ENCODE peak calls at places on chromosomes 6 and 20, in five cellular contexts. G is upper lobe of left lung, R is K562, W is HepG2, C is GM12878. B is an unnamed sample.
A peak's percentile ranks its signal among the peaks of the same experiment; 100 is the strongest.

GRCh38 chr20:19975901-19976300 is 41.3 kb upstream of the NAA20 start:
- ATAC-seq in G (no peak), R (no peak), W (no peak), C (no peak), B (no peak)

GRCh38 chr6:36419295-36419694 is 23.4 kb downstream of the PXT1 start:
- ATAC-seq in G (no peak), R (no peak), W (no peak), C (no peak), B (no peak)

GRCh38 chr6:89044988-89045387 is 35.6 kb upstream of the PNRC1 start:
- ATAC-seq in G (peak; percentile 83), R (no peak), W (no peak), C (no peak), B (peak; percentile 29)

GRCh38 chr6:7879579-7879978 is 31.0 kb downstream of the TXNDC5 start:
- ATAC-seq in G (no peak), R (no peak), W (no peak), C (no peak), B (no peak)

GRCh38 chr20:6766433-6766832 is 1.1 kb upstream of the BMP2 start:
- ATAC-seq in G (no peak), R (no peak), W (no peak), C (no peak), B (no peak)

GRCh38 chr20:38115205-38115604 is 49.9 kb downstream of the TGM2 start:
- ATAC-seq in G (no peak), R (no peak), W (peak; percentile 27), C (peak; percentile 37), B (no peak)

GRCh38 chr6:74606488-74607135 is 599.2 kb downstream of the COL12A1 start:
- ATAC-seq in G (peak; percentile 94), R (no peak), W (no peak), C (no peak), B (peak; percentile 94)

GRCh38 chr6:34986845-34987246 is 97.8 kb downstream of the ANKS1A start:
- ATAC-seq in G (peak; percentile 86), R (peak; percentile 81), W (peak; percentile 76), C (peak; percentile 79), B (peak; percentile 75)

GRCh38 chr6:99779631-99780555 is 173.3 kb downstream of the PRDM13 start:
- ATAC-seq in G (peak; percentile 36), R (no peak), W (no peak), C (no peak), B (no peak)

GRCh38 chr6:42394881-42395620 is 56.7 kb downstream of the TRERF1 start:
- ATAC-seq in G (peak; percentile 65), R (no peak), W (no peak), C (no peak), B (no peak)

GRCh38 chr6:3769610-3770009 is 18.1 kb upstream of the PXDC1 start:
- ATAC-seq in G (no peak), R (no peak), W (no peak), C (no peak), B (no peak)

GRCh38 chr20:3672864-3673550 is 8.8 kb downstream of the ADAM33 start:
- ATAC-seq in G (no peak), R (no peak), W (no peak), C (no peak), B (no peak)

GRCh38 chr6:120202878-120203277 is 853.3 kb upstream of the MAN1A1 start:
- ATAC-seq in G (no peak), R (no peak), W (no peak), C (no peak), B (no peak)

GRCh38 chr6:31713991-31714684 is 1.0 kb upstream of the LY6G6D start:
- ATAC-seq in G (no peak), R (peak; percentile 8), W (no peak), C (no peak), B (no peak)

GRCh38 chr6:129749749-129750120 is 39.8 kb upstream of the ARHGAP18 start:
- ATAC-seq in G (peak; percentile 72), R (peak; percentile 19), W (no peak), C (peak; percentile 64), B (no peak)

GRCh38 chr6:15674690-15675386 is 12.0 kb upstream of the DTNBP1 start:
- ATAC-seq in G (peak; percentile 39), R (peak; percentile 73), W (peak; percentile 77), C (no peak), B (no peak)

GRCh38 chr6:159761873-159762680 is at the start of gene ACAT2:
- ATAC-seq in G (peak; percentile 99), R (peak; percentile 98), W (peak; percentile 94), C (peak; percentile 98), B (peak; percentile 99)
- TF ChIP-seq EP300 in G (no peak), R (peak; percentile 1), W (no peak), C (no peak), B (no peak)

DNA sequence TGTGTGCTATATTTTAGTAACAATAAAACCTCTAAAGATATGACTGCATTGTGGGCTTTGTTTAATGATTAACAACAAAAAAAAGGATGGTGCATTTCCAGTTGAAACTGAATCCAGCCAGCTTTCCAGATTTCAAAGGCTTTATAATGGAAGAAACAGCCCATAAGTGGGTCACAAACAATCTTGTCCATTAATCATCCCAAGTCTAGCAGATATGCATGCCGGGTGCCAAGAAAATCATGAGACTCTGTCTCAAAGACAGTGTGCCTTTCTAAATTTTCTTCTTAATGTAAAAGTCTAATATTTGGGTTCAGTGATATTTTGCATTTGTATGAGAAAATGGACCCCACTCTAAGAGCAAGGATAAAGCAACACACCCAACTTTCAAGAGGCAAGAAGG is 20.6 kb upstream of the LAMP5 start:
- ATAC-seq in G (no peak), R (no peak), W (no peak), C (no peak), B (no peak)
- TF ChIP-seq POLR2AphosphoS5 in G (no peak), R (no peak), W (no peak), C (no peak), B (no peak)

DNA sequence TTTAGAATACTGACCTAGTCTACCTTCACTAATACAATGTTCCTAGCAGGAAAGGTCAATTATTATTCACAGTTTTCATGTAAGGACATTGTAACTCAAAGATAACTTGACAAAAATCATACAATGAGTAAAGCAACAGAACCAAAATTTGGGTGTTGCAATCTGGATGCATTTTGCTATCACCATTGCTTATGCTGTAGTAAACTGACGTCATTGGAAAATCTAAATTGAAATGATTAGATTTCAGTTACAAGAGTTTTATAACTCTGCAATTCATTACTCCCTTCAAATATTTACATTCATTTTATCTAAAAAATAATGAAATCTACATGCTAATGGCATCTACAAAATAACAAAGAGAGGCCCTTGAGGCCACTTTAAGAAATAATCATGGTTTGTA is 147.0 kb downstream of the TENT5A start:
- ATAC-seq in G (no peak), R (no peak), W (no peak), C (no peak), B (no peak)
- TF ChIP-seq EP300 in G (no peak), R (no peak), W (no peak), C (no peak), B (no peak)

GRCh38 chr6:134374486-134374885 is 56.6 kb upstream of the SGK1 start:
- ATAC-seq in G (no peak), R (no peak), W (no peak), C (no peak), B (no peak)
- TF ChIP-seq POLR2AphosphoS5 in G (no peak), R (no peak), W (no peak), C (no peak), B (no peak)

GRCh38 chr6:107578642-107579332 is 88.9 kb downstream of the SOBP start:
- ATAC-seq in G (no peak), R (no peak), W (no peak), C (no peak), B (no peak)

GRCh38 chr6:107574856-107575255 is 84.9 kb downstream of the SOBP start:
- ATAC-seq in G (no peak), R (no peak), W (no peak), C (no peak), B (no peak)

GRCh38 chr6:107579413-107579812 is 89.5 kb downstream of the SOBP start:
- ATAC-seq in G (no peak), R (no peak), W (no peak), C (no peak), B (no peak)

GRCh38 chr6:107572886-107573285 is 83.0 kb downstream of the SOBP start:
- ATAC-seq in G (no peak), R (no peak), W (no peak), C (no peak), B (no peak)

GRCh38 chr6:107576852-107577251 is 86.9 kb downstream of the SOBP start:
- ATAC-seq in G (no peak), R (no peak), W (no peak), C (no peak), B (no peak)
- TF ChIP-seq EP300 in G (no peak), R (no peak), W (no peak), C (no peak), B (no peak)

B was measured in gastroesophageal sphincter.